ENCODE peak calls at places on chromosomes 13 and 19, in ten cellular contexts. T, K, Q, H, N, D, B, X, Z and V are unnamed samples.

GRCh38 chr19:43595605-43595998 is 332 bp downstream of the IRGQ start:
- DNase-seq in T (peak), K (no peak), Q (no peak), H (no peak), N (no peak), D (no peak), B (no peak), X (no peak), Z (no peak), V (no peak)

GRCh38 chr13:38543561-38543960 is 143.3 kb upstream of the FREM2 start:
- DNase-seq in T (no peak), K (no peak), Q (no peak), H (no peak), N (no peak), D (no peak), B (no peak), X (no peak), Z (no peak), V (no peak)

GRCh38 chr13:51770681-51771417 is 33.1 kb downstream of the DHRS12 start:
- DNase-seq in T (no peak), K (no peak), Q (no peak), H (no peak), N (no peak), D (no peak), B (no peak), X (no peak), Z (no peak), V (no peak)

GRCh38 chr19:58535857-58536256 is 8.0 kb upstream of the TRIM28 start:
- DNase-seq in T (no peak), K (no peak), Q (no peak), H (no peak), N (no peak), D (no peak), B (no peak), X (no peak), Z (no peak), V (no peak)

GRCh38 chr13:42740753-42741152 is 40.6 kb upstream of the FAM216B start:
- DNase-seq in T (no peak), K (peak), Q (no peak), H (no peak), N (no peak), D (no peak), B (peak), X (peak), Z (peak), V (no peak)

GRCh38 chr13:73258396-73258795 is 199.6 kb downstream of the KLF5 start:
- DNase-seq in T (no peak), K (no peak), Q (no peak), H (peak), N (no peak), D (no peak), B (no peak), X (no peak), Z (no peak), V (no peak)

GRCh38 chr19:35507561-35507960 is 5.9 kb downstream of the DMKN start:
- DNase-seq in T (no peak), K (no peak), Q (no peak), H (no peak), N (no peak), D (no peak), B (no peak), X (no peak), Z (no peak), V (no peak)

GRCh38 chr13:76848596-76848995 is 37.6 kb downstream of the KCTD12 start:
- DNase-seq in T (no peak), K (no peak), Q (no peak), H (peak), N (peak), D (no peak), B (no peak), X (peak), Z (peak), V (peak)

GRCh38 chr19:47275866-47276461 is 1.3 kb downstream of the INAFM1 start:
- DNase-seq in T (no peak), K (no peak), Q (no peak), H (peak), N (peak), D (no peak), B (peak), X (peak), Z (peak), V (peak)

GRCh38 chr19:52270266-52270885 is 989 bp downstream of the ZNF766 start:
- DNase-seq in T (no peak), K (peak), Q (no peak), H (peak), N (no peak), D (no peak), B (no peak), X (peak), Z (no peak), V (peak)

GRCh38 chr19:4042064-4042730 is 24.5 kb downstream of the ZBTB7A start:
- DNase-seq in T (no peak), K (no peak), Q (no peak), H (no peak), N (no peak), D (no peak), B (no peak), X (no peak), Z (no peak), V (no peak)

GRCh38 chr13:48944221-48944620 is 31.5 kb upstream of the FNDC3A start:
- DNase-seq in T (no peak), K (no peak), Q (no peak), H (no peak), N (peak), D (no peak), B (no peak), X (peak), Z (no peak), V (no peak)

GRCh38 chr19:17394891-17395415 is 957 bp upstream of the CCDC194 start:
- DNase-seq in T (no peak), K (peak), Q (peak), H (peak), N (peak), D (no peak), B (no peak), X (peak), Z (peak), V (no peak)

GRCh38 chr13:42707596-42707995 is 73.8 kb upstream of the FAM216B start:
- DNase-seq in T (no peak), K (no peak), Q (no peak), H (peak), N (peak), D (no peak), B (peak), X (peak), Z (no peak), V (no peak)

GRCh38 chr13:29707876-29708543 is 112.5 kb upstream of the SLC7A1 start:
- DNase-seq in T (no peak), K (peak), Q (no peak), H (peak), N (peak), D (no peak), B (peak), X (peak), Z (no peak), V (no peak)

GRCh38 chr13:20418953-20419352 is 106.7 kb downstream of the CRYL1 start:
- DNase-seq in T (no peak), K (no peak), Q (no peak), H (no peak), N (no peak), D (no peak), B (no peak), X (no peak), Z (no peak), V (no peak)

GRCh38 chr13:108618233-108618632 is 11.2 kb upstream of the MYO16 start:
- DNase-seq in T (no peak), K (no peak), Q (no peak), H (no peak), N (no peak), D (no peak), B (no peak), X (no peak), Z (no peak), V (no peak)

GRCh38 chr19:1908364-1908678 is 3.1 kb downstream of the ADAT3 start:
- DNase-seq in T (no peak), K (no peak), Q (no peak), H (no peak), N (no peak), D (no peak), B (no peak), X (no peak), Z (no peak), V (no peak)

GRCh38 chr19:36771275-36772231 is 1.1 kb downstream of the ZNF850 start:
- DNase-seq in T (peak), K (peak), Q (no peak), H (peak), N (peak), D (no peak), B (peak), X (peak), Z (peak), V (no peak)

GRCh38 chr19:1875646-1876493 is 9.4 kb downstream of the ABHD17A start:
- DNase-seq in T (peak), K (peak), Q (peak), H (peak), N (peak), D (peak), B (peak), X (peak), Z (peak), V (peak)

GRCh38 chr13:49664606-49665005 is 26.7 kb downstream of the EBPL start:
- DNase-seq in T (no peak), K (no peak), Q (no peak), H (no peak), N (no peak), D (no peak), B (no peak), X (no peak), Z (no peak), V (no peak)

GRCh38 chr19:29045708-29046107 is 167.2 kb downstream of the UQCRFS1 start:
- DNase-seq in T (no peak), K (no peak), Q (no peak), H (no peak), N (no peak), D (no peak), B (no peak), X (no peak), Z (no peak), V (no peak)

GRCh38 chr13:46383383-46383782 is 3.7 kb downstream of the RUBCNL start:
- DNase-seq in T (no peak), K (no peak), Q (no peak), H (no peak), N (no peak), D (no peak), B (no peak), X (no peak), Z (no peak), V (no peak)

GRCh38 chr13:73602295-73602694 is 531.9 kb downstream of the KLF12 start:
- DNase-seq in T (no peak), K (no peak), Q (no peak), H (peak), N (no peak), D (no peak), B (peak), X (no peak), Z (no peak), V (no peak)

GRCh38 chr19:1333789-1334188 is 48.1 kb downstream of the EFNA2 start:
- DNase-seq in T (no peak), K (no peak), Q (no peak), H (no peak), N (no peak), D (no peak), B (no peak), X (no peak), Z (no peak), V (no peak)

GRCh38 chr13:46728777-46729176 is 68.2 kb downstream of the ESD start:
- DNase-seq in T (no peak), K (no peak), Q (no peak), H (no peak), N (peak), D (no peak), B (no peak), X (no peak), Z (no peak), V (no peak)

GRCh38 chr13:26327905-26328304 is 74.0 kb downstream of the CDK8 start:
- DNase-seq in T (no peak), K (no peak), Q (no peak), H (no peak), N (no peak), D (no peak), B (no peak), X (no peak), Z (no peak), V (no peak)

DNA sequence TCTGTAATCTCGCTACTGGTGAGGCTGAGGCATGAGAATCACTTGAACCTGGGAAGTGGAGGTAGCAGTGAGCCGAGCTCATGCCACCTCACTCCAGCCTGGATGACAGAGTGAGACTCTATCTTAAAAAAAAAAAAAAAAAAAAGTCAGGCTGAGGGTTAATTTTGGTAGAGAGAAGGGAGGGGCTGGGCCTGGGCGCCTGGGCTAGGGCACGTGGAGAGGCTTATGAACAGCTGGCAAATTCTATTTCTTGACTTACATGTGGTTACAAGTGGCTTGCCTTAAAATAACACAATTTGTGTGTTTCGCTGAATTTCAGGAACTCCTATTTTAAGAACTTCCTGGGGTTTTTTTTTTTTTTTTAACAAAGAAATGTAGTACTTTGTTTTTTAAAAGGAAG is 47.6 kb upstream of the MAP3K10 start:
- DNase-seq in T (no peak), K (no peak), Q (no peak), H (no peak), N (peak), D (no peak), B (no peak), X (no peak), Z (peak), V (no peak)
- H3K4me3 ChIP-seq in T (no peak), K (no peak), Q (no peak), H (no peak), N (no peak), D (no peak), B (no peak), X (no peak), Z (no peak), V (no peak)

GRCh38 chr13:87680298-87680697 is 9.1 kb downstream of the SLITRK5 start:
- DNase-seq in T (no peak), K (no peak), Q (no peak), H (no peak), N (peak), D (no peak), B (no peak), X (no peak), Z (no peak), V (no peak)
- TF ChIP-seq CTCF in T (no peak), K (no peak), Q (no peak), H (no peak), N (no peak), D (no peak), B (no peak), X (no peak), Z (no peak), V (no peak)

GRCh38 chr19:54620464-54620863 is 9.8 kb upstream of the LILRB1 start:
- DNase-seq in T (no peak), K (no peak), Q (no peak), H (no peak), N (no peak), D (no peak), B (no peak), X (no peak), Z (no peak), V (no peak)

GRCh38 chr19:54612428-54612827 is 17.9 kb upstream of the LILRB1 start:
- DNase-seq in T (no peak), K (no peak), Q (no peak), H (no peak), N (no peak), D (no peak), B (no peak), X (no peak), Z (no peak), V (no peak)

GRCh38 chr19:54616057-54616456 is 14.2 kb upstream of the LILRB1 start:
- DNase-seq in T (no peak), K (no peak), Q (no peak), H (no peak), N (no peak), D (no peak), B (no peak), X (no peak), Z (no peak), V (no peak)

DNA sequence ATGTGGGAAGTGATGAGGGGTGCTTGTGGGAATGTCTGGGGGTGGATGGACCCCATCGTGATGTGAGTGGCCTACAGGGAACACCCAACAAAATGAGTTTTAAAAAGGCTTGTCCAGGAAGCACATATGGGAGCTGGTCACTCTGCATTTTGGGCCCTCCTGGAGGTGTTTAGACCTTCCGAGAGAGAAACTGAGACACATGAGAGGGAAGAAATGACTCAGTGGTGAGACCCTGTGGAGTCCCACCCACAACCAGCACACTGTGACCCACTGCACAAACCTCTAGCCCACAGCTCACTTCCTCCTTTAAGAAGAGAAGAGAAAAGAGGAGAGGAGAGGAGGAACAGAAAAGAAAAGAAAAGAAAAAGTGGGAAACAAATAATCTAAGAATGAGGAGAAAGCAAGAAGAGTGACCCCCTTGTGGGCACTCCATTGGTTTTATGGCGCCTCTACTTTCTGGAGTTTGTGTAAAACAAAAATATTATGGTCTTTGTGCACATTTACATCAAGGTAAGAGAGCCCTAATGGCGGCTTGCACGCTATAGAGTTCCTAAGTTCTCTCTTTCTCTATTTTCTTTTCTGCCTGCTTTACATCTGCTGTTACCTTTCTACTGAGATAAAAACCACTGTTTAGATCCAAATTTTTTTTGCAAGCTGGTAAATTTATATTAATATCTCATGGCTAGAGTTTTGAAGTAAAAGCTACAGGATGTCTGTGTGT is 13.3 kb upstream of the LILRB1 start:
- DNase-seq in T (no peak), K (no peak), Q (no peak), H (no peak), N (no peak), D (no peak), B (no peak), X (no peak), Z (no peak), V (no peak)
- H3K4me3 ChIP-seq in T (no peak), K (no peak), Q (no peak), H (no peak), N (no peak), D (no peak), B (no peak), X (no peak), Z (no peak), V (no peak)

GRCh38 chr19:40605201-40605971 is 4.2 kb downstream of the LTBP4 start:
- DNase-seq in T (peak), K (peak), Q (peak), H (peak), N (peak), D (no peak), B (peak), X (peak), Z (peak), V (peak)
- TF ChIP-seq CTCF in T (no peak), K (no peak), Q (peak), H (peak), N (no peak), D (no peak), B (no peak), X (no peak), Z (peak), V (no peak)

DNA sequence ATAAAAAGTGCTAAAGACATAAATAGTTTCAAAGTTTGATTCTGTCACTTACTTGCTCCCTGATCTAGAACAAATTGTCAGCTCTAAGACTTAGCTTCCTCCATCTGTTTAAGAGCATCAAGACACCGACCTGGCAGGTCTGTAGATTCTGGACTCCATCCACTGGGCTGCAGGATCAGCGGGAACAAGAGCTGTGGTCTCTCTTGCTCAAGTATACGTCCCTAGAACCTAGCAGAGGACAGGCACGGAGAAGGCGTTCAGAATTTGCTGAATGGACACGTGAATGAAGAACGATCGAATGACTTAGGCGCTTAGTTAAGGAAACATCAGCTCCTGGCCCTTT is 1.1 kb downstream of the DZIP1 start:
- DNase-seq in T (no peak), K (no peak), Q (no peak), H (peak), N (peak), D (no peak), B (peak), X (no peak), Z (no peak), V (no peak)
- H3K4me3 ChIP-seq in T (peak), K (peak), Q (peak), H (peak), N (peak), D (peak), B (peak), X (peak), Z (peak), V (peak)

DNA sequence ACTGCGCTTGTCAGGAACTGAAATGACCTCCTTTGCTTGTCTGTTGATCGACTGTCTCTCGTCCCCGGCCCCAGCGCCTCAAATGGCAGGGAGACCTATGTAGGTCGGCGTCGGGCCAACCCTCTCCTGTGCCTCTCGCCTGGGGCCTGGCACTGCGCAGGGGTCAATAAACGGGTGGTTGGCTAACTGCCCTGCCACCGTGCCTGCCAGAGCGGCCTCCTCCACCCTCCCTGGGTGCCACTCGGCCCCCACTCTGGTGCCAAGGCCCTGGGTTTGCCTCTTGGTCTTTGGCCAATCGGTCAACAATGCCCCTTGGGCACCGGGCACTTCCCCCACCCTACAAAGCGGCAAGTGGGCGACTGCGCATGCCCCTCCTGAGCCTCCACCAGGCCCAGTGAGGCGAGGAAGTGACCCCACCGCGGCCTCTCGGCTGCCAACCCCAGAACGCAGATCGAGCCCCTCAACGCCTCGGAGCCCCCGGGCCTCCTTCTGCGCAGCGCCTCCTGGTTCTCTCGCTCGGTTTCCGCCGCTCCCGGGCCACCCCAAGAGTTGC is 1.1 kb downstream of the KEAP1 start:
- DNase-seq in T (peak), K (peak), Q (peak), H (peak), N (peak), D (no peak), B (peak), X (peak), Z (peak), V (peak)
- TF ChIP-seq CTCF in T (no peak), K (no peak), Q (no peak), H (no peak), N (no peak), D (no peak), B (no peak), X (no peak), Z (no peak), V (no peak)

GRCh38 chr13:24706886-24707585 is 26.8 kb downstream of the ATP12A start:
- DNase-seq in T (no peak), K (no peak), Q (no peak), H (no peak), N (no peak), D (no peak), B (no peak), X (no peak), Z (no peak), V (no peak)
- H3K4me3 ChIP-seq in T (no peak), K (no peak), Q (no peak), H (no peak), N (no peak), D (no peak), B (no peak), X (no peak), Z (no peak), V (no peak)

GRCh38 chr13:97810152-97810551 is 143.3 kb upstream of the IPO5 start:
- DNase-seq in T (no peak), K (no peak), Q (no peak), H (peak), N (peak), D (no peak), B (peak), X (peak), Z (no peak), V (no peak)
- TF ChIP-seq CTCF in T (no peak), K (peak), Q (no peak), H (peak), N (peak), D (peak), B (peak), X (peak), Z (peak), V (no peak)

GRCh38 chr13:106302843-106303242 is 232.6 kb downstream of the EFNB2 start:
- DNase-seq in T (no peak), K (no peak), Q (no peak), H (no peak), N (no peak), D (no peak), B (no peak), X (no peak), Z (no peak), V (no peak)
- H3K4me3 ChIP-seq in T (no peak), K (no peak), Q (no peak), H (no peak), N (no peak), D (no peak), B (no peak), X (no peak), Z (no peak), V (no peak)